ENCODE peak calls at places on chromosome 3, in five cellular contexts. R, X, V, Z and J are unnamed samples.

GRCh38 chr3:16122155-16122554 is 52.3 kb upstream of the GALNT15 start:
- DNase-seq in R (no peak), X (no peak), V (no peak), Z (no peak), J (no peak)

GRCh38 chr3:25476639-25477038 is 48.6 kb downstream of the RARB start:
- DNase-seq in R (no peak), X (no peak), V (no peak), Z (no peak), J (no peak)

GRCh38 chr3:157542711-157543485 is 39.7 kb upstream of the VEPH1 start:
- DNase-seq in R (no peak), X (no peak), V (no peak), Z (no peak), J (peak; percentile 30)

GRCh38 chr3:144821583-144821982 is 850.0 kb downstream of the DIPK2A start:
- DNase-seq in R (no peak), X (no peak), V (no peak), Z (no peak), J (no peak)

GRCh38 chr3:9180764-9181117 is 68.7 kb downstream of the SRGAP3 start:
- DNase-seq in R (no peak), X (no peak), V (no peak), Z (no peak), J (no peak)

GRCh38 chr3:58260261-58260731 is 22.7 kb downstream of the ABHD6 start:
- DNase-seq in R (no peak), X (no peak), V (no peak), Z (no peak), J (no peak)

GRCh38 chr3:135261214-135261775 is 466.2 kb downstream of the EPHB1 start:
- DNase-seq in R (no peak), X (no peak), V (no peak), Z (no peak), J (no peak)

GRCh38 chr3:155233213-155233612 is 60.3 kb downstream of the STRIT1 start:
- DNase-seq in R (no peak), X (no peak), V (peak; percentile 32), Z (no peak), J (no peak)

GRCh38 chr3:107938128-107938527 is 152.7 kb downstream of the CD47 start:
- DNase-seq in R (no peak), X (no peak), V (no peak), Z (no peak), J (no peak)